ENCODE peak calls at places on chromosomes 6 and 20, in ten cellular contexts. A is A549; T is right atrium auricular region; W is fibroblast of lung; S is heart left ventricle; U is lung; J is PC-3; X is endodermal cell; N is OCI-LY7; R is CD8-positive, alpha-beta T cell. L is an unnamed sample.

GRCh38 chr20:20207291-20207690 is 155.0 kb downstream of the CFAP61 start:
- DNase-seq in N (no peak), J (no peak), X (no peak), W (no peak), T (no peak), U (no peak), S (no peak), R (no peak), A (no peak), L (no peak)

GRCh38 chr6:165186041-165186440 is 123.4 kb downstream of the C6orf118 start:
- DNase-seq in A (no peak), J (no peak), R (no peak), X (no peak), N (no peak), T (no peak), W (peak; percentile 36), U (no peak), S (no peak), L (no peak)

GRCh38 chr6:42179956-42180335 is 6.8 kb downstream of the GUCA1A start:
- DNase-seq in U (no peak), N (no peak), A (no peak), W (no peak), J (peak; percentile 58), S (no peak), R (no peak), T (no peak), X (no peak), L (no peak)

GRCh38 chr6:6505111-6505510 is 83.4 kb upstream of the LY86 start:
- DNase-seq in R (no peak), U (no peak), J (no peak), A (no peak), X (no peak), N (peak; percentile 13), S (no peak), W (no peak), T (no peak), L (no peak)

GRCh38 chr20:25706793-25707192 is 10.1 kb upstream of the ZNF337 start:
- DNase-seq in A (no peak), U (no peak), W (no peak), N (no peak), R (peak; percentile 33), T (no peak), X (no peak), S (no peak), J (no peak), L (no peak)

GRCh38 chr6:44297063-44298038 is 15.8 kb downstream of the AARS2 start:
- DNase-seq in W (peak; percentile 16), R (peak; percentile 50), U (no peak), N (no peak), S (peak; percentile 60), J (peak; percentile 16), T (no peak), X (peak; percentile 85), A (no peak), L (no peak)

GRCh38 chr6:5302995-5303622 is 41.8 kb downstream of the FARS2 start:
- DNase-seq in T (no peak), J (peak; percentile 64), A (peak; percentile 52), W (peak; percentile 21), X (peak; percentile 90), N (peak; percentile 59), R (peak; percentile 56), S (peak; percentile 59), U (peak; percentile 39), L (no peak)

GRCh38 chr6:82872092-82872635 is 193.5 kb downstream of the UBE3D start:
- DNase-seq in X (no peak), N (no peak), T (no peak), R (no peak), U (no peak), W (no peak), S (no peak), J (peak; percentile 51), A (no peak), L (no peak)

GRCh38 chr6:88867841-88868558 is 95.4 kb downstream of the RNGTT start:
- DNase-seq in J (peak; percentile 67), W (peak; percentile 72), N (no peak), A (peak; percentile 54), U (no peak), X (no peak), S (no peak), R (no peak), T (no peak), L (no peak)

GRCh38 chr6:161418458-161418945 is 144.6 kb upstream of the AGPAT4 start:
- DNase-seq in J (peak; percentile 83), U (no peak), T (no peak), R (no peak), N (peak; percentile 58), W (peak; percentile 86), S (no peak), X (peak; percentile 66), A (peak; percentile 70), L (no peak)

GRCh38 chr20:49561806-49562205 is 6.1 kb downstream of the PTGIS start:
- DNase-seq in J (no peak), T (no peak), S (no peak), U (no peak), N (no peak), X (no peak), R (no peak), A (no peak), W (no peak), L (no peak)
- H3K4me3 ChIP-seq in J (no peak overlapping the region), T (peak overlapping the region; percentile 10), S (no peak overlapping the region), U (no peak overlapping the region), N (no peak overlapping the region), X (no peak overlapping the region), R (no peak overlapping the region), A (no peak overlapping the region), W (no peak overlapping the region), L (peak overlapping the region; percentile 51)

DNA sequence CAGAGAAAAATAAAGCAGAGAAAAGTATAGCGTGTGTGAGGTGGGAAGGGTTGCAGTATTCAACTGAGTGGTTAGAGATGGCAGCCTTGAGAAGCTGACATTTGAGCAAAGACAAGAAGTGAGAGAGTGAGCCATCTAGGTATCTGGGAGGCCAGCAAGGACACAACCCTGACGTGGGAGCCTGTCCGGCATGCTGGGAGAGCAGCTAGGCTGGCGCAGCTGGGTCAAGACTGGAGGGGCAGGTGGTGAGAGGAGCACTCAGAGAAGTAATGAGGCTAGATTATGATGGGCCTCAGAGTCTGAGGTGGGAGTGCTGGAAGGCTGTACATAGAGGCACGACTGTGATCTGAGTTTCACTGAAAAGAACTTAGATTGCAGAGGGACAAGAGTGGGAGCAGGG is 12.9 kb downstream of the TTPAL start:
- DNase-seq in J (no peak), S (no peak), X (peak; percentile 28), T (peak; percentile 47), R (no peak), U (no peak), W (no peak), A (no peak), N (no peak), L (no peak)
- H3K4me3 ChIP-seq in J (no peak overlapping the region), S (no peak overlapping the region), X (no peak overlapping the region), T (no peak overlapping the region), R (no peak overlapping the region), U (no peak overlapping the region), W (no peak overlapping the region), A (no peak overlapping the region), N (no peak overlapping the region), L (no peak overlapping the region)

GRCh38 chr6:32840604-32841246 is 2.2 kb upstream of the TAP2 start:
- DNase-seq in R (peak; percentile 29), U (no peak), J (no peak), T (no peak), N (no peak), S (no peak), X (no peak), A (no peak), W (no peak), L (no peak)

GRCh38 chr6:32843979-32844838 is at the start of gene PSMB8:
- DNase-seq in J (peak; percentile 97), X (peak; percentile 98), U (peak; percentile 99), S (peak; percentile 97), A (peak; percentile 87), W (peak; percentile 91), T (peak; percentile 98), R (peak; percentile 97), N (peak; percentile 98), L (peak; percentile 97)

GRCh38 chr6:32843321-32843978 is 397 bp downstream of the PSMB8 start:
- DNase-seq in A (no peak), U (no peak), T (no peak), R (no peak), N (peak; percentile 55), X (peak; percentile 77), S (no peak), W (no peak), J (no peak), L (no peak)

GRCh38 chr6:32842690-32843089 is 1.2 kb downstream of the PSMB8 start:
- DNase-seq in N (no peak), J (no peak), X (no peak), T (no peak), R (no peak), A (no peak), W (no peak), S (no peak), U (no peak), L (no peak)

DNA sequence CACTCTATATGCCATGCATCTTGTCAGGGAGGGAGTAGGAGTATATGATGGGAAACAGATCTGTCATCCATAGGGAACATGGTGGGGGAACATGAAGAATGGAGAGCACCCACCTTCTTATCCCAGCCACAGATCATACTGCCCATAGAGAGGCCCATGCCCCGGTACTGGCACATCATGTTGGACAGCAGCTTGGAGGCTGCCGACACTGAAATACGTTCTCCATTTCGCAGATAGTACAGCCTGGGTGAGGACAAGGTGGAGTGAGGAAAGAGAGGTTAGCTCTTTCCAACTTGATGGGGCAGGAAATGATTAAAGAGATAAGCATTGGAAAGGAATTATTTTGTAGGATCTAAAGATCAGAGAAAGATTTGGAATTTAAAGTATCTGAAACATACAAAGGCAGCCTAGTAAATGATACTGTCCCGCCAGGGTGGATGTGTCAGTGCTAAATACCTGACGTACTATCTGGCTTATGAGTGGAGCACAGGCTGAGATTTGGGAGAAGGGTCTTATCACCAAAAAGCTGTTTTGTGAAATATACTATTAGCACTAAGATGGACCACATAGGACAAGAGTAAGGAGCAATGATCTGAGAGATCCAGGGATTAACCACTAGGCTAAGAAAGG is 1.7 kb downstream of the PSMB8 start:
- DNase-seq in R (no peak), X (no peak), J (no peak), U (no peak), W (no peak), T (no peak), S (no peak), A (no peak), N (no peak), L (no peak)
- H3K4me3 ChIP-seq in R (peak overlapping the region; percentile 99), X (no peak overlapping the region), J (no peak overlapping the region), U (no peak overlapping the region), W (no peak overlapping the region), T (no peak overlapping the region), S (peak overlapping the region; percentile 81), A (no peak overlapping the region), N (peak overlapping the region; percentile 77), L (no peak overlapping the region)

DNA sequence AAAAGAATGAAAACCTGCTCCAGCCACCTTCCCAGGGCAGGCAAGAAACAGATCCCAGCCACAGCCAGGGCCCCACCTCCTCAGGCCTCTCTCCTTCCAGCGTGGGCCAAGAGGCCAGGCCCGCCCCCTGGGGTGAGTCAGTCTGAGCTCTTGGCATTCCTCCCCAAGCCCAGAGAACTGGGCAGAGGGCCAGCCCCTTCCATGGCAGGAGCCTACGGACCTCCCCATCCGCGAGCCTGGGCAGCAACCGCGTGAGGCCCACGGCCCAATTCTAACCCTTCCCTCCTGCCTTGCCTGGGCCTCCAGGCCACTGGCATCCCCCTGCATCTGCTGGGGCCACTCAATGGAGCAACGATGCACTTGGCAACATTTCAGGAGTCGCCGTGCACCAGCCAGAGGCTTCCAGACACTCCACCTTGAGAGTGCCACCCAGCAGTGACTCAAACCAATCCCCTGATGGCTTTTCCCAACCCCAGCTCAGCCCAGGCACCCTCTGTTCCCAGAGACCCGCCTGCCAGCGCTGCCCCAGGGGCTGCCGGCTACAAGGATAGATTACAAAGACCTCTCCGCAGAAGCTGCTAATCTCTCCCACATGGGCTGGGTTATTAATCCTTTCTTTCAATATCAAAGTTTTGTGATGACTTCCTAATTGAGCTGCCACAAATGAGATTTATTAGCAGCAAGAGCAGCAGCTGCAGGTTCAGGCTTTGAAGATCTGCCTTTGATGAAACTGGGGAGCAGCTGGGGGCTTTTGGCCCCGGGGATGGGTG is 85.8 kb downstream of the NFATC2 start:
- DNase-seq in R (no peak), J (peak; percentile 100), T (peak; percentile 95), N (no peak), A (peak; percentile 96), W (peak; percentile 95), X (peak; percentile 82), S (peak; percentile 97), U (peak; percentile 96), L (peak; percentile 97)
- H3K4me3 ChIP-seq in R (no peak overlapping the region), J (peak overlapping the region; percentile 55), T (no peak overlapping the region), N (no peak overlapping the region), A (peak overlapping the region; percentile 24), W (no peak overlapping the region), X (no peak overlapping the region), S (peak overlapping the region; percentile 11), U (no peak overlapping the region), L (peak overlapping the region; percentile 62)

L was measured in coronary artery.